ENCODE peak calls at places on chromosomes 6 and 20, in ten cellular contexts. One of them, this sample, is unnamed.

GRCh38 chr20:64077094-64077493 is 2.2 kb downstream of the RGS19 start:
- DNase-seq in AG04450: no peak
- DNase-seq in neural progenitor cell: no peak
- DNase-seq in tibial artery: no peak
- DNase-seq in LNCaP clone FGC: no peak
- DNase-seq in lower lobe of right lung: peak; percentile 75
- DNase-seq in A549: no peak
- DNase-seq in heart left ventricle: peak; percentile 60
- DNase-seq in lung: no peak
- DNase-seq in AG10803: no peak
- DNase-seq in this sample: no peak

GRCh38 chr6:73177221-73177944 is 47.9 kb downstream of the KHDC1L start:
- DNase-seq in AG04450: no peak
- DNase-seq in neural progenitor cell: no peak
- DNase-seq in tibial artery: no peak
- DNase-seq in LNCaP clone FGC: no peak
- DNase-seq in lower lobe of right lung: no peak
- DNase-seq in A549: no peak
- DNase-seq in heart left ventricle: no peak
- DNase-seq in lung: no peak
- DNase-seq in AG10803: no peak
- DNase-seq in this sample: no peak

GRCh38 chr6:47646689-47647088 is 51.7 kb upstream of the ADGRF4 start:
- DNase-seq in AG04450: no peak
- DNase-seq in neural progenitor cell: no peak
- DNase-seq in tibial artery: no peak
- DNase-seq in LNCaP clone FGC: no peak
- DNase-seq in lower lobe of right lung: no peak
- DNase-seq in A549: no peak
- DNase-seq in heart left ventricle: no peak
- DNase-seq in lung: no peak
- DNase-seq in AG10803: no peak
- DNase-seq in this sample: no peak

GRCh38 chr20:62946918-62947317 is 5.6 kb upstream of the SLC17A9 start:
- DNase-seq in AG04450: no peak
- DNase-seq in neural progenitor cell: no peak
- DNase-seq in tibial artery: no peak
- DNase-seq in LNCaP clone FGC: no peak
- DNase-seq in lower lobe of right lung: no peak
- DNase-seq in A549: no peak
- DNase-seq in heart left ventricle: peak; percentile 81
- DNase-seq in lung: no peak
- DNase-seq in AG10803: no peak
- DNase-seq in this sample: no peak

GRCh38 chr6:72425003-72425681 is 196.7 kb upstream of the KCNQ5 start:
- DNase-seq in AG04450: peak; percentile 74
- DNase-seq in neural progenitor cell: no peak
- DNase-seq in tibial artery: no peak
- DNase-seq in LNCaP clone FGC: no peak
- DNase-seq in lower lobe of right lung: no peak
- DNase-seq in A549: no peak
- DNase-seq in heart left ventricle: no peak
- DNase-seq in lung: no peak
- DNase-seq in AG10803: peak; percentile 99
- DNase-seq in this sample: peak; percentile 83

GRCh38 chr20:38805502-38805957 is at the start of gene PPP1R16B:
- DNase-seq in AG04450: no peak
- DNase-seq in neural progenitor cell: peak; percentile 88
- DNase-seq in tibial artery: no peak
- DNase-seq in LNCaP clone FGC: no peak
- DNase-seq in lower lobe of right lung: peak; percentile 59
- DNase-seq in A549: no peak
- DNase-seq in heart left ventricle: peak; percentile 70
- DNase-seq in lung: no peak
- DNase-seq in AG10803: no peak
- DNase-seq in this sample: no peak

GRCh38 chr6:158764941-158765340 is 54.2 kb downstream of the EZR start:
- DNase-seq in AG04450: no peak
- DNase-seq in neural progenitor cell: no peak
- DNase-seq in tibial artery: no peak
- DNase-seq in LNCaP clone FGC: no peak
- DNase-seq in lower lobe of right lung: no peak
- DNase-seq in A549: no peak
- DNase-seq in heart left ventricle: no peak
- DNase-seq in lung: no peak
- DNase-seq in AG10803: no peak
- DNase-seq in this sample: no peak

GRCh38 chr6:85421963-85422362 is 27.9 kb upstream of the NT5E start:
- DNase-seq in AG04450: no peak
- DNase-seq in neural progenitor cell: no peak
- DNase-seq in tibial artery: no peak
- DNase-seq in LNCaP clone FGC: no peak
- DNase-seq in lower lobe of right lung: no peak
- DNase-seq in A549: no peak
- DNase-seq in heart left ventricle: no peak
- DNase-seq in lung: no peak
- DNase-seq in AG10803: peak; percentile 92
- DNase-seq in this sample: peak; percentile 63

GRCh38 chr20:54228841-54229240 is 21.0 kb downstream of the PFDN4 start:
- DNase-seq in AG04450: no peak
- DNase-seq in neural progenitor cell: no peak
- DNase-seq in tibial artery: no peak
- DNase-seq in LNCaP clone FGC: no peak
- DNase-seq in lower lobe of right lung: no peak
- DNase-seq in A549: no peak
- DNase-seq in heart left ventricle: no peak
- DNase-seq in lung: no peak
- DNase-seq in AG10803: no peak
- DNase-seq in this sample: no peak

GRCh38 chr6:17602888-17603287 is 2.8 kb downstream of the FAM8A1 start:
- DNase-seq in AG04450: no peak
- DNase-seq in neural progenitor cell: no peak
- DNase-seq in tibial artery: no peak
- DNase-seq in LNCaP clone FGC: no peak
- DNase-seq in lower lobe of right lung: no peak
- DNase-seq in A549: no peak
- DNase-seq in heart left ventricle: no peak
- DNase-seq in lung: no peak
- DNase-seq in AG10803: no peak
- DNase-seq in this sample: no peak
- H3K4me3 ChIP-seq in AG04450: no peak overlapping the region
- H3K4me3 ChIP-seq in neural progenitor cell: no peak overlapping the region
- H3K4me3 ChIP-seq in tibial artery: no peak overlapping the region
- H3K4me3 ChIP-seq in LNCaP clone FGC: no peak overlapping the region
- H3K4me3 ChIP-seq in lower lobe of right lung: no peak overlapping the region
- H3K4me3 ChIP-seq in A549: no peak overlapping the region
- H3K4me3 ChIP-seq in heart left ventricle: no peak overlapping the region
- H3K4me3 ChIP-seq in lung: no peak overlapping the region
- H3K4me3 ChIP-seq in AG10803: no peak overlapping the region
- H3K4me3 ChIP-seq in this sample: no peak overlapping the region

DNA sequence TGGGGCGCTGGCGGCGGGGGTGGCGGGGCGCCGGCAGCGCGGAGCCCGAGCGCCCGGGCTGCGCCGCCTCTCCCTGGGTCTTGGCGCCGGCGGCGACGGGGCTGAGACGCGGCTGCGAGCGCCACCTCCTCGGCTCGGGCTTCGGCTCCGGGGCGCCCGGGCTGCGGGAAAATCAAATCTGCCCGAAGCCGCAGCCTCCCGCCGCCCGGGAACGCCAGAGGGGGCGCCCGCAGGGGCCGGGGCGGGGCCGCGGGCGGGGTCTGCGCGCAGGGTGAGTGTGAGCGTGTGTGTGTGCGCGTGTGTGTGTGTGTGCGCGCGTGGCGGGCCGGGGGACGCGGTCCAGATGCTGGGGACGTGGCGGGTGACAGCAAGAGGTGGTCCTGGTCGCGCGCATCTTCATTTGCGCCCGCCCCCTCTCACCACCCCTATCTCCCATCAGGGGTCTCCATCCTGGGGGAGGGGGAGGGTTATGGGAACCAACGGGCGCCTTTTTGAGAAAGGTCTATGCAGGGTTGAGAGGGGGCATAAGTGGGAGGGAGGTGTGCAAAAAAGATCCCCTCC is 655 bp upstream of the CPNE5 start:
- DNase-seq in AG04450: no peak
- DNase-seq in neural progenitor cell: peak; percentile 77
- DNase-seq in tibial artery: no peak
- DNase-seq in LNCaP clone FGC: no peak
- DNase-seq in lower lobe of right lung: peak; percentile 52
- DNase-seq in A549: peak; percentile 16
- DNase-seq in heart left ventricle: peak; percentile 77
- DNase-seq in lung: no peak
- DNase-seq in AG10803: no peak
- DNase-seq in this sample: no peak
- TF ChIP-seq CTCF in AG04450: peak; percentile 26
- TF ChIP-seq CTCF in neural progenitor cell: peak; percentile 52
- TF ChIP-seq CTCF in tibial artery: peak; percentile 21
- TF ChIP-seq CTCF in LNCaP clone FGC: peak; percentile 46
- TF ChIP-seq CTCF in lower lobe of right lung: peak; percentile 29
- TF ChIP-seq CTCF in A549: peak; percentile 34
- TF ChIP-seq CTCF in heart left ventricle: peak; percentile 42
- TF ChIP-seq CTCF in lung: no peak
- TF ChIP-seq CTCF in AG10803: no peak
- TF ChIP-seq CTCF in this sample: no peak

GRCh38 chr6:41729624-41730023 is 5.8 kb downstream of the TFEB start:
- DNase-seq in AG04450: no peak
- DNase-seq in neural progenitor cell: no peak
- DNase-seq in tibial artery: no peak
- DNase-seq in LNCaP clone FGC: no peak
- DNase-seq in lower lobe of right lung: peak; percentile 24
- DNase-seq in A549: no peak
- DNase-seq in heart left ventricle: no peak
- DNase-seq in lung: no peak
- DNase-seq in AG10803: no peak
- DNase-seq in this sample: no peak

GRCh38 chr6:41728073-41728936 is 7.1 kb downstream of the TFEB start:
- DNase-seq in AG04450: no peak
- DNase-seq in neural progenitor cell: no peak
- DNase-seq in tibial artery: no peak
- DNase-seq in LNCaP clone FGC: no peak
- DNase-seq in lower lobe of right lung: peak; percentile 49
- DNase-seq in A549: no peak
- DNase-seq in heart left ventricle: peak; percentile 36
- DNase-seq in lung: no peak
- DNase-seq in AG10803: no peak
- DNase-seq in this sample: no peak

GRCh38 chr6:41730531-41731436 is 4.6 kb downstream of the TFEB start:
- DNase-seq in AG04450: no peak
- DNase-seq in neural progenitor cell: no peak
- DNase-seq in tibial artery: no peak
- DNase-seq in LNCaP clone FGC: no peak
- DNase-seq in lower lobe of right lung: peak; percentile 34
- DNase-seq in A549: no peak
- DNase-seq in heart left ventricle: no peak
- DNase-seq in lung: no peak
- DNase-seq in AG10803: no peak
- DNase-seq in this sample: no peak

GRCh38 chr6:41727705-41728072 is 7.7 kb downstream of the TFEB start:
- DNase-seq in AG04450: no peak
- DNase-seq in neural progenitor cell: no peak
- DNase-seq in tibial artery: no peak
- DNase-seq in LNCaP clone FGC: no peak
- DNase-seq in lower lobe of right lung: peak; percentile 20
- DNase-seq in A549: no peak
- DNase-seq in heart left ventricle: no peak
- DNase-seq in lung: no peak
- DNase-seq in AG10803: no peak
- DNase-seq in this sample: no peak

DNA sequence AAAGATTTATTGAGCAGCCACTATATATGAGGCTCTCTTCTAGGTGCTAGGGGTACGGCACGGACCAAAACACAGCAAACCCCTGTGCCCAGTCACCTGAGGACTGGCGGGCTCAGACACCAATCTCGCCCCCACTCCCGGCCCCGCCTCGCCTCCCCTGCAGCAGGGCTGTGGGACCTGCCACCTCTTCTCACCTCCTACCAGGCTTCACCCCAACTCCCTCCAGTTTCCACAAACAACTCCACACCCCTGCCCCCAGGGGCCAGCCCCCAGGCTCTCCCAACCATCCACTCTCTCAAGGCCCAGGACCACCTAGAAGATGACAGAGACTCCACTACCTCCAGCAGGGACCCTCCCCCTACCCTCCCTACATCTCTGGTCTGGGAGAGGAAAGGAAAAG is 6.5 kb downstream of the TFEB start:
- DNase-seq in AG04450: no peak
- DNase-seq in neural progenitor cell: no peak
- DNase-seq in tibial artery: no peak
- DNase-seq in LNCaP clone FGC: no peak
- DNase-seq in lower lobe of right lung: peak; percentile 41
- DNase-seq in A549: no peak
- DNase-seq in heart left ventricle: no peak
- DNase-seq in lung: no peak
- DNase-seq in AG10803: no peak
- DNase-seq in this sample: no peak
- H3K4me3 ChIP-seq in AG04450: no peak overlapping the region
- H3K4me3 ChIP-seq in neural progenitor cell: no peak overlapping the region
- H3K4me3 ChIP-seq in tibial artery: no peak overlapping the region
- H3K4me3 ChIP-seq in LNCaP clone FGC: no peak overlapping the region
- H3K4me3 ChIP-seq in lower lobe of right lung: no peak overlapping the region
- H3K4me3 ChIP-seq in A549: no peak overlapping the region
- H3K4me3 ChIP-seq in heart left ventricle: no peak overlapping the region
- H3K4me3 ChIP-seq in lung: no peak overlapping the region
- H3K4me3 ChIP-seq in AG10803: no peak overlapping the region
- H3K4me3 ChIP-seq in this sample: no peak overlapping the region

GRCh38 chr20:59159822-59160740 is 3.5 kb upstream of the ZNF831 start:
- DNase-seq in AG04450: no peak
- DNase-seq in neural progenitor cell: no peak
- DNase-seq in tibial artery: no peak
- DNase-seq in LNCaP clone FGC: no peak
- DNase-seq in lower lobe of right lung: no peak
- DNase-seq in A549: no peak
- DNase-seq in heart left ventricle: no peak
- DNase-seq in lung: no peak
- DNase-seq in AG10803: no peak
- DNase-seq in this sample: no peak

GRCh38 chr20:59157064-59157463 is 6.6 kb upstream of the ZNF831 start:
- DNase-seq in AG04450: no peak
- DNase-seq in neural progenitor cell: no peak
- DNase-seq in tibial artery: no peak
- DNase-seq in LNCaP clone FGC: no peak
- DNase-seq in lower lobe of right lung: no peak
- DNase-seq in A549: no peak
- DNase-seq in heart left ventricle: no peak
- DNase-seq in lung: no peak
- DNase-seq in AG10803: no peak
- DNase-seq in this sample: no peak

GRCh38 chr20:59158673-59159072 is 4.9 kb upstream of the ZNF831 start:
- DNase-seq in AG04450: no peak
- DNase-seq in neural progenitor cell: no peak
- DNase-seq in tibial artery: no peak
- DNase-seq in LNCaP clone FGC: no peak
- DNase-seq in lower lobe of right lung: no peak
- DNase-seq in A549: no peak
- DNase-seq in heart left ventricle: no peak
- DNase-seq in lung: no peak
- DNase-seq in AG10803: no peak
- DNase-seq in this sample: no peak

GRCh38 chr20:59157961-59158541 is 5.6 kb upstream of the ZNF831 start:
- DNase-seq in AG04450: no peak
- DNase-seq in neural progenitor cell: peak; percentile 11
- DNase-seq in tibial artery: no peak
- DNase-seq in LNCaP clone FGC: no peak
- DNase-seq in lower lobe of right lung: no peak
- DNase-seq in A549: no peak
- DNase-seq in heart left ventricle: no peak
- DNase-seq in lung: no peak
- DNase-seq in AG10803: no peak
- DNase-seq in this sample: no peak

GRCh38 chr20:59159091-59159821 is 4.4 kb upstream of the ZNF831 start:
- DNase-seq in AG04450: no peak
- DNase-seq in neural progenitor cell: peak; percentile 38
- DNase-seq in tibial artery: no peak
- DNase-seq in LNCaP clone FGC: no peak
- DNase-seq in lower lobe of right lung: no peak
- DNase-seq in A549: no peak
- DNase-seq in heart left ventricle: no peak
- DNase-seq in lung: no peak
- DNase-seq in AG10803: no peak
- DNase-seq in this sample: no peak
- TF ChIP-seq CTCF in AG04450: no peak
- TF ChIP-seq CTCF in neural progenitor cell: peak; percentile 34
- TF ChIP-seq CTCF in tibial artery: no peak
- TF ChIP-seq CTCF in LNCaP clone FGC: peak; percentile 7
- TF ChIP-seq CTCF in lower lobe of right lung: no peak
- TF ChIP-seq CTCF in A549: no peak
- TF ChIP-seq CTCF in heart left ventricle: no peak
- TF ChIP-seq CTCF in lung: no peak
- TF ChIP-seq CTCF in AG10803: no peak
- TF ChIP-seq CTCF in this sample: no peak

This sample was measured in AG09309.